ENCODE peak calls at places on chromosomes 6 and 20, in six cellular contexts. S is A549, R is IMR-90, F is SK-N-SH, W is H1, Z is HepG2. M is an unnamed sample.
A peak's percentile ranks its signal among the peaks of the same experiment; 100 is the strongest.

GRCh38 chr6:131116755-131117360 is 18.4 kb upstream of the AKAP7 start:
- DNase-seq in Z (peak; percentile 68), R (peak; percentile 64), S (peak; percentile 29), W (no peak), F (peak; percentile 5), M (peak; percentile 40)

GRCh38 chr6:148240866-148241477 is 101.7 kb upstream of the SASH1 start:
- DNase-seq in W (no peak), F (no peak), R (peak; percentile 25), Z (no peak), S (no peak), M (no peak)

GRCh38 chr6:18997375-18997826 is 610.3 kb downstream of the RNF144B start:
- DNase-seq in F (peak; percentile 31), S (peak; percentile 5), Z (peak; percentile 58), R (peak; percentile 41), W (peak; percentile 48), M (no peak)

GRCh38 chr6:111789593-111789992 is 83.7 kb downstream of the FYN start:
- DNase-seq in F (no peak), S (no peak), R (peak; percentile 40), W (no peak), Z (no peak), M (no peak)

GRCh38 chr6:135213616-135214015 is 32.5 kb downstream of the MYB start:
- DNase-seq in F (no peak), S (no peak), W (no peak), Z (no peak), R (no peak), M (no peak)

GRCh38 chr6:117711369-117711768 is 36.1 kb downstream of the NUS1 start:
- DNase-seq in Z (peak; percentile 52), R (no peak), F (no peak), S (no peak), W (no peak), M (no peak)

GRCh38 chr6:37569999-37570776 is 70.5 kb upstream of the CCDC167 start:
- DNase-seq in R (no peak), F (no peak), Z (no peak), W (no peak), S (no peak), M (no peak)

GRCh38 chr6:159104931-159105330 is 60.1 kb upstream of the TAGAP start:
- DNase-seq in F (no peak), W (no peak), S (no peak), R (no peak), Z (no peak), M (no peak)

GRCh38 chr20:23399568-23400241 is 21.6 kb downstream of the NAPB start:
- DNase-seq in W (no peak), Z (no peak), F (no peak), S (peak; percentile 28), R (peak; percentile 58), M (no peak)

GRCh38 chr6:37142047-37142614 is 27.8 kb upstream of the PIM1 start:
- DNase-seq in W (no peak), R (peak; percentile 32), Z (no peak), F (no peak), S (no peak), M (no peak)

GRCh38 chr6:71851214-71851613 is 35.1 kb upstream of the RIMS1 start:
- DNase-seq in Z (no peak), W (no peak), F (no peak), R (no peak), S (no peak), M (no peak)

GRCh38 chr6:5753187-5753586 is 253.5 kb downstream of the NRN1 start:
- DNase-seq in S (no peak), F (no peak), Z (no peak), W (no peak), R (no peak), M (no peak)

GRCh38 chr6:136549359-136550044 is 720 bp downstream of the MAP7 start:
- DNase-seq in Z (no peak), F (peak; percentile 75), W (peak; percentile 83), S (peak; percentile 18), R (no peak), M (peak; percentile 23)

GRCh38 chr20:37393196-37393862 is 47.4 kb downstream of the SRC start:
- DNase-seq in S (no peak), F (peak; percentile 69), Z (no peak), W (no peak), R (no peak), M (no peak)

GRCh38 chr6:2197177-2197671 is 48.2 kb downstream of the GMDS start:
- DNase-seq in S (no peak), Z (no peak), R (peak; percentile 59), W (no peak), F (no peak), M (no peak)

GRCh38 chr20:24634855-24635254 is 165.4 kb downstream of the SYNDIG1 start:
- DNase-seq in Z (peak; percentile 42), S (peak; percentile 94), W (peak; percentile 44), R (peak; percentile 94), F (no peak), M (peak; percentile 68)

GRCh38 chr6:135013211-135013610 is 41.4 kb downstream of the HBS1L start:
- DNase-seq in F (no peak), W (no peak), R (no peak), Z (no peak), S (no peak), M (no peak)

GRCh38 chr6:146981981-146982380 is 222.2 kb upstream of the STXBP5 start:
- DNase-seq in Z (peak; percentile 77), W (no peak), S (no peak), F (no peak), R (no peak), M (no peak)
- TF ChIP-seq RFX5 in Z (no peak), W (no peak), S (no peak), F (no peak), R (no peak), M (no peak)

DNA sequence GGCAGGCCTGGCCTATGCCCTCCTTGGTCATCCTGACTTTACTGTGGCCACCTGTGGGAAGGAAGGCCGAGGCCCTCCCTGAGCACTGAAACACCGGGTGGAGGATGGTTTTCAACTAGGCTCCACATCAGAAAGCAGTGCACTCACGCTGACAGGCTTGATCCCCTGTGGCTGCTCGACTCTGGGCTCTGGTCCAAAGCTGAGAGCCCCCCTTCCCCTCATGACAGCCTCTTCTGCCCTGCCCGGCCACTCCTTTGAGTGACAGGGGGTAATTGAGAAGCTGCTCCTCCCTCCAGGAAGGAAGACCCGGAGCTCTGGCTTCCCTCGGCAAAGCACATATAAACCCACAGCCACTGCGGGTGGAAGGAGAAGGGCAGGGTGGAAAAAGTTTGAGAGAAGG is 43.6 kb downstream of the MUC22 start:
- DNase-seq in S (no peak), Z (no peak), W (no peak), F (no peak), R (no peak), M (no peak)
- TF ChIP-seq RFX5 in S (no peak), Z (no peak), W (no peak), F (no peak), R (no peak), M (no peak)

GRCh38 chr6:107290491-107290890 is 168.9 kb downstream of the PDSS2 start:
- DNase-seq in R (no peak), W (no peak), S (no peak), Z (no peak), F (no peak), M (peak; percentile 25)
- TF ChIP-seq RFX5 in R (no peak), W (no peak), S (no peak), Z (no peak), F (no peak), M (no peak)

GRCh38 chr6:30960907-30961673 is 20.3 kb downstream of the MUCL3 start:
- DNase-seq in Z (peak; percentile 50), R (peak; percentile 23), S (no peak), W (no peak), F (no peak), M (no peak)
- TF ChIP-seq RFX5 in Z (no peak), R (no peak), S (no peak), W (no peak), F (no peak), M (no peak)

M was measured in K562.